ENCODE peak calls at places on chromosomes 5 and 9, in seven cellular contexts. One of them, this sample, is unnamed.
A peak's percentile ranks its signal among the peaks of the same experiment; 100 is the strongest.

GRCh38 chr9:104872959-104873850 is 54.8 kb downstream of the ABCA1 start:
- DNase-seq in choroid plexus epithelial cell: peak; percentile 95
- DNase-seq in right cardiac atrium: no peak
- DNase-seq in neuronal stem cell: no peak
- DNase-seq in H1: no peak
- DNase-seq in lower lobe of right lung: no peak
- DNase-seq in cardiac fibroblast: peak; percentile 88
- DNase-seq in this sample: peak; percentile 95

GRCh38 chr9:72687331-72687730 is 165.9 kb downstream of the TMC1 start:
- DNase-seq in choroid plexus epithelial cell: no peak
- DNase-seq in right cardiac atrium: no peak
- DNase-seq in neuronal stem cell: no peak
- DNase-seq in H1: no peak
- DNase-seq in lower lobe of right lung: no peak
- DNase-seq in cardiac fibroblast: no peak
- DNase-seq in this sample: no peak

GRCh38 chr5:167634432-167634831 is 657.0 kb upstream of the WWC1 start:
- DNase-seq in choroid plexus epithelial cell: peak; percentile 67
- DNase-seq in right cardiac atrium: no peak
- DNase-seq in neuronal stem cell: no peak
- DNase-seq in H1: no peak
- DNase-seq in lower lobe of right lung: no peak
- DNase-seq in cardiac fibroblast: peak; percentile 40
- DNase-seq in this sample: peak; percentile 94

GRCh38 chr5:118891252-118891651 is 97.1 kb downstream of the DTWD2 start:
- DNase-seq in choroid plexus epithelial cell: no peak
- DNase-seq in right cardiac atrium: no peak
- DNase-seq in neuronal stem cell: no peak
- DNase-seq in H1: no peak
- DNase-seq in lower lobe of right lung: no peak
- DNase-seq in cardiac fibroblast: no peak
- DNase-seq in this sample: no peak

GRCh38 chr9:95901506-95901905 is 26.0 kb downstream of the ERCC6L2 start:
- DNase-seq in choroid plexus epithelial cell: no peak
- DNase-seq in right cardiac atrium: no peak
- DNase-seq in neuronal stem cell: no peak
- DNase-seq in H1: no peak
- DNase-seq in lower lobe of right lung: no peak
- DNase-seq in cardiac fibroblast: no peak
- DNase-seq in this sample: no peak

GRCh38 chr5:61342066-61342465 is 10.0 kb downstream of the ZSWIM6 start:
- DNase-seq in choroid plexus epithelial cell: no peak
- DNase-seq in right cardiac atrium: no peak
- DNase-seq in neuronal stem cell: no peak
- DNase-seq in H1: no peak
- DNase-seq in lower lobe of right lung: no peak
- DNase-seq in cardiac fibroblast: no peak
- DNase-seq in this sample: peak; percentile 72

GRCh38 chr5:78827725-78828124 is 157.4 kb downstream of the ARSB start:
- DNase-seq in choroid plexus epithelial cell: no peak
- DNase-seq in right cardiac atrium: no peak
- DNase-seq in neuronal stem cell: no peak
- DNase-seq in H1: no peak
- DNase-seq in lower lobe of right lung: no peak
- DNase-seq in cardiac fibroblast: no peak
- DNase-seq in this sample: no peak

GRCh38 chr5:137754961-137755762 is 999 bp upstream of the HNRNPA0 start:
- DNase-seq in choroid plexus epithelial cell: no peak
- DNase-seq in right cardiac atrium: no peak
- DNase-seq in neuronal stem cell: no peak
- DNase-seq in H1: no peak
- DNase-seq in lower lobe of right lung: no peak
- DNase-seq in cardiac fibroblast: no peak
- DNase-seq in this sample: no peak

GRCh38 chr9:110099236-110099741 is 108.7 kb downstream of the C9orf152 start:
- DNase-seq in choroid plexus epithelial cell: peak; percentile 80
- DNase-seq in right cardiac atrium: no peak
- DNase-seq in neuronal stem cell: no peak
- DNase-seq in H1: no peak
- DNase-seq in lower lobe of right lung: no peak
- DNase-seq in cardiac fibroblast: peak; percentile 89
- DNase-seq in this sample: peak; percentile 77

GRCh38 chr9:113590991-113591898 is 127.7 kb downstream of the RGS3 start:
- DNase-seq in choroid plexus epithelial cell: peak; percentile 83
- DNase-seq in right cardiac atrium: peak; percentile 77
- DNase-seq in neuronal stem cell: peak; percentile 79
- DNase-seq in H1: peak; percentile 60
- DNase-seq in lower lobe of right lung: peak; percentile 74
- DNase-seq in cardiac fibroblast: peak; percentile 85
- DNase-seq in this sample: peak; percentile 76

GRCh38 chr5:91865920-91866319 is 482.8 kb upstream of the ARRDC3 start:
- DNase-seq in choroid plexus epithelial cell: peak; percentile 24
- DNase-seq in right cardiac atrium: no peak
- DNase-seq in neuronal stem cell: no peak
- DNase-seq in H1: no peak
- DNase-seq in lower lobe of right lung: no peak
- DNase-seq in cardiac fibroblast: no peak
- DNase-seq in this sample: no peak

GRCh38 chr9:33506626-33507370 is 17.3 kb upstream of the ANKRD18B start:
- DNase-seq in choroid plexus epithelial cell: peak; percentile 95
- DNase-seq in right cardiac atrium: peak; percentile 26
- DNase-seq in neuronal stem cell: no peak
- DNase-seq in H1: no peak
- DNase-seq in lower lobe of right lung: no peak
- DNase-seq in cardiac fibroblast: peak; percentile 97
- DNase-seq in this sample: peak; percentile 89

GRCh38 chr9:123542435-123543225 is 186.6 kb downstream of the CRB2 start:
- DNase-seq in choroid plexus epithelial cell: no peak
- DNase-seq in right cardiac atrium: no peak
- DNase-seq in neuronal stem cell: peak; percentile 39
- DNase-seq in H1: no peak
- DNase-seq in lower lobe of right lung: no peak
- DNase-seq in cardiac fibroblast: no peak
- DNase-seq in this sample: no peak

GRCh38 chr9:134059661-134060395 is 8.0 kb downstream of the BRD3 start:
- DNase-seq in choroid plexus epithelial cell: no peak
- DNase-seq in right cardiac atrium: no peak
- DNase-seq in neuronal stem cell: no peak
- DNase-seq in H1: no peak
- DNase-seq in lower lobe of right lung: peak; percentile 76
- DNase-seq in cardiac fibroblast: no peak
- DNase-seq in this sample: no peak

GRCh38 chr5:147568710-147569109 is 58.8 kb upstream of the DPYSL3 start:
- DNase-seq in choroid plexus epithelial cell: no peak
- DNase-seq in right cardiac atrium: no peak
- DNase-seq in neuronal stem cell: no peak
- DNase-seq in H1: no peak
- DNase-seq in lower lobe of right lung: no peak
- DNase-seq in cardiac fibroblast: no peak
- DNase-seq in this sample: no peak

GRCh38 chr9:70136632-70137031 is 93.0 kb downstream of the MAMDC2 start:
- DNase-seq in choroid plexus epithelial cell: peak; percentile 57
- DNase-seq in right cardiac atrium: no peak
- DNase-seq in neuronal stem cell: no peak
- DNase-seq in H1: no peak
- DNase-seq in lower lobe of right lung: no peak
- DNase-seq in cardiac fibroblast: peak; percentile 44
- DNase-seq in this sample: peak; percentile 62

GRCh38 chr9:107717608-107718314 is 228.2 kb upstream of the KLF4 start:
- DNase-seq in choroid plexus epithelial cell: no peak
- DNase-seq in right cardiac atrium: no peak
- DNase-seq in neuronal stem cell: no peak
- DNase-seq in H1: no peak
- DNase-seq in lower lobe of right lung: no peak
- DNase-seq in cardiac fibroblast: no peak
- DNase-seq in this sample: no peak

GRCh38 chr5:77867914-77868313 is 91.8 kb upstream of the TBCA start:
- DNase-seq in choroid plexus epithelial cell: no peak
- DNase-seq in right cardiac atrium: no peak
- DNase-seq in neuronal stem cell: no peak
- DNase-seq in H1: no peak
- DNase-seq in lower lobe of right lung: no peak
- DNase-seq in cardiac fibroblast: no peak
- DNase-seq in this sample: no peak

GRCh38 chr5:125190232-125191051 is 444.0 kb upstream of the ZNF608 start:
- DNase-seq in choroid plexus epithelial cell: no peak
- DNase-seq in right cardiac atrium: no peak
- DNase-seq in neuronal stem cell: no peak
- DNase-seq in H1: no peak
- DNase-seq in lower lobe of right lung: no peak
- DNase-seq in cardiac fibroblast: no peak
- DNase-seq in this sample: peak; percentile 26

GRCh38 chr5:77080905-77081304 is 6.2 kb downstream of the ZBED3 start:
- DNase-seq in choroid plexus epithelial cell: no peak
- DNase-seq in right cardiac atrium: no peak
- DNase-seq in neuronal stem cell: no peak
- DNase-seq in H1: no peak
- DNase-seq in lower lobe of right lung: no peak
- DNase-seq in cardiac fibroblast: no peak
- DNase-seq in this sample: no peak

GRCh38 chr9:95796029-95796428 is 79.5 kb upstream of the ERCC6L2 start:
- DNase-seq in choroid plexus epithelial cell: no peak
- DNase-seq in right cardiac atrium: no peak
- DNase-seq in neuronal stem cell: no peak
- DNase-seq in H1: no peak
- DNase-seq in lower lobe of right lung: no peak
- DNase-seq in cardiac fibroblast: no peak
- DNase-seq in this sample: no peak

GRCh38 chr9:112867275-112867991 is 23.2 kb downstream of the SLC46A2 start:
- DNase-seq in choroid plexus epithelial cell: peak; percentile 78
- DNase-seq in right cardiac atrium: no peak
- DNase-seq in neuronal stem cell: no peak
- DNase-seq in H1: no peak
- DNase-seq in lower lobe of right lung: peak; percentile 54
- DNase-seq in cardiac fibroblast: peak; percentile 86
- DNase-seq in this sample: peak; percentile 66

GRCh38 chr5:90169078-90169477 is 240.5 kb downstream of the CETN3 start:
- DNase-seq in choroid plexus epithelial cell: no peak
- DNase-seq in right cardiac atrium: peak; percentile 27
- DNase-seq in neuronal stem cell: no peak
- DNase-seq in H1: no peak
- DNase-seq in lower lobe of right lung: peak; percentile 39
- DNase-seq in cardiac fibroblast: no peak
- DNase-seq in this sample: no peak

GRCh38 chr5:9170026-9170425 is 375.8 kb downstream of the SEMA5A start:
- DNase-seq in choroid plexus epithelial cell: peak; percentile 48
- DNase-seq in right cardiac atrium: no peak
- DNase-seq in neuronal stem cell: no peak
- DNase-seq in H1: no peak
- DNase-seq in lower lobe of right lung: no peak
- DNase-seq in cardiac fibroblast: no peak
- DNase-seq in this sample: no peak

GRCh38 chr9:16062542-16063240 is 509.8 kb downstream of the CCDC171 start:
- DNase-seq in choroid plexus epithelial cell: peak; percentile 96
- DNase-seq in right cardiac atrium: no peak
- DNase-seq in neuronal stem cell: no peak
- DNase-seq in H1: no peak
- DNase-seq in lower lobe of right lung: no peak
- DNase-seq in cardiac fibroblast: peak; percentile 42
- DNase-seq in this sample: peak; percentile 95

GRCh38 chr9:16058131-16058549 is 505.3 kb downstream of the CCDC171 start:
- DNase-seq in choroid plexus epithelial cell: peak; percentile 62
- DNase-seq in right cardiac atrium: no peak
- DNase-seq in neuronal stem cell: no peak
- DNase-seq in H1: no peak
- DNase-seq in lower lobe of right lung: no peak
- DNase-seq in cardiac fibroblast: no peak
- DNase-seq in this sample: peak; percentile 79

GRCh38 chr9:16064701-16065230 is 511.9 kb downstream of the CCDC171 start:
- DNase-seq in choroid plexus epithelial cell: no peak
- DNase-seq in right cardiac atrium: no peak
- DNase-seq in neuronal stem cell: no peak
- DNase-seq in H1: no peak
- DNase-seq in lower lobe of right lung: no peak
- DNase-seq in cardiac fibroblast: no peak
- DNase-seq in this sample: no peak

GRCh38 chr9:16060457-16061129 is 507.8 kb downstream of the CCDC171 start:
- DNase-seq in choroid plexus epithelial cell: no peak
- DNase-seq in right cardiac atrium: no peak
- DNase-seq in neuronal stem cell: no peak
- DNase-seq in H1: no peak
- DNase-seq in lower lobe of right lung: no peak
- DNase-seq in cardiac fibroblast: no peak
- DNase-seq in this sample: no peak

DNA sequence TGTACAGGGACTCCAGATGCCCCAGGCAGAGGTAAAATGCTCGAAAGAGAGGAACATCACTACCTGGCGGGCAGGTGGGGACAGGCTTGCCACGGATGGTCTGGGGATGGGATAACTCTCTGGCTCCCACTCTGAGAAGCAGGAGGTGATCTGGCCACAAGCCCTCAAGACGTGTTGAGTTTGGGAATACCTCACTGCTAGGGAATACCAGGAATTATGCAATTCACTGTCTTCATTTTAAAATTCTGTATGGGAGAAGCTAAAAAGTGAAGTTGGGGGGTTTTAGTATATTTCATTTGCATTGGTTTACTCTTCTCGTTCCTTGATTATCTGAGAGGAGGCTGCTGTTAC is 510.4 kb downstream of the CCDC171 start:
- DNase-seq in choroid plexus epithelial cell: no peak
- DNase-seq in right cardiac atrium: no peak
- DNase-seq in neuronal stem cell: no peak
- DNase-seq in H1: no peak
- DNase-seq in lower lobe of right lung: no peak
- DNase-seq in cardiac fibroblast: no peak
- DNase-seq in this sample: no peak
- H3K4me3 ChIP-seq in choroid plexus epithelial cell: no peak overlapping the region
- H3K4me3 ChIP-seq in right cardiac atrium: no peak overlapping the region
- H3K4me3 ChIP-seq in neuronal stem cell: no peak overlapping the region
- H3K4me3 ChIP-seq in H1: no peak overlapping the region
- H3K4me3 ChIP-seq in lower lobe of right lung: no peak overlapping the region
- H3K4me3 ChIP-seq in cardiac fibroblast: peak overlapping the region; percentile 8
- H3K4me3 ChIP-seq in this sample: no peak overlapping the region

GRCh38 chr5:160266044-160266718 is 36.9 kb downstream of the FABP6 start:
- DNase-seq in choroid plexus epithelial cell: no peak
- DNase-seq in right cardiac atrium: no peak
- DNase-seq in neuronal stem cell: no peak
- DNase-seq in H1: no peak
- DNase-seq in lower lobe of right lung: no peak
- DNase-seq in cardiac fibroblast: no peak
- DNase-seq in this sample: no peak
- H3K4me3 ChIP-seq in choroid plexus epithelial cell: no peak overlapping the region
- H3K4me3 ChIP-seq in right cardiac atrium: no peak overlapping the region
- H3K4me3 ChIP-seq in neuronal stem cell: no peak overlapping the region
- H3K4me3 ChIP-seq in H1: no peak overlapping the region
- H3K4me3 ChIP-seq in lower lobe of right lung: no peak overlapping the region
- H3K4me3 ChIP-seq in cardiac fibroblast: no peak overlapping the region
- H3K4me3 ChIP-seq in this sample: no peak overlapping the region

GRCh38 chr5:140881889-140882590 is at the start of gene PCDHA13:
- DNase-seq in choroid plexus epithelial cell: no peak
- DNase-seq in right cardiac atrium: no peak
- DNase-seq in neuronal stem cell: no peak
- DNase-seq in H1: no peak
- DNase-seq in lower lobe of right lung: peak; percentile 41
- DNase-seq in cardiac fibroblast: no peak
- DNase-seq in this sample: no peak
- H3K4me3 ChIP-seq in choroid plexus epithelial cell: no peak within 1 kb of the TSS
- H3K4me3 ChIP-seq in right cardiac atrium: no peak within 1 kb of the TSS
- H3K4me3 ChIP-seq in neuronal stem cell: peak within 1 kb of the TSS; percentile 39
- H3K4me3 ChIP-seq in H1: peak within 1 kb of the TSS; percentile 58
- H3K4me3 ChIP-seq in lower lobe of right lung: peak within 1 kb of the TSS; percentile 37
- H3K4me3 ChIP-seq in cardiac fibroblast: no peak within 1 kb of the TSS
- H3K4me3 ChIP-seq in this sample: no peak within 1 kb of the TSS

GRCh38 chr5:176664479-176664878 is 17.2 kb downstream of the TSPAN17 start:
- DNase-seq in choroid plexus epithelial cell: no peak
- DNase-seq in right cardiac atrium: no peak
- DNase-seq in neuronal stem cell: no peak
- DNase-seq in H1: no peak
- DNase-seq in lower lobe of right lung: no peak
- DNase-seq in cardiac fibroblast: no peak
- DNase-seq in this sample: no peak
- H3K4me3 ChIP-seq in choroid plexus epithelial cell: no peak overlapping the region
- H3K4me3 ChIP-seq in right cardiac atrium: no peak overlapping the region
- H3K4me3 ChIP-seq in neuronal stem cell: no peak overlapping the region
- H3K4me3 ChIP-seq in H1: no peak overlapping the region
- H3K4me3 ChIP-seq in lower lobe of right lung: no peak overlapping the region
- H3K4me3 ChIP-seq in cardiac fibroblast: no peak overlapping the region
- H3K4me3 ChIP-seq in this sample: no peak overlapping the region